ENCODE peak calls at places on chromosomes 1 and 21, in nine cellular contexts. V, S, L, Z, C, I, D, R and M are unnamed samples.

GRCh38 chr21:36460866-36461265 is 19.1 kb downstream of the CLDN14 start:
- DNase-seq in V (no peak), S (no peak), C (peak; percentile 78), Z (no peak), R (no peak), I (no peak), D (no peak), L (no peak), M (no peak)

GRCh38 chr1:11645670-11646265 is 8.5 kb downstream of the FBXO2 start:
- DNase-seq in V (peak; percentile 85), Z (peak; percentile 89), L (peak; percentile 88), I (peak; percentile 49), D (peak; percentile 69), R (peak; percentile 73), S (peak; percentile 84), C (peak; percentile 91), M (peak; percentile 75)

GRCh38 chr1:16076871-16077250 is 3.4 kb upstream of the FAM131C start:
- DNase-seq in L (no peak), Z (no peak), R (no peak), S (no peak), C (no peak), I (no peak), D (peak; percentile 38), V (no peak), M (no peak)

GRCh38 chr1:30822006-30822405 is 64.4 kb upstream of the LAPTM5 start:
- DNase-seq in D (no peak), L (no peak), R (no peak), V (no peak), I (no peak), C (no peak), S (no peak), Z (no peak), M (no peak)

GRCh38 chr1:77459881-77460280 is 178.1 kb downstream of the AK5 start:
- DNase-seq in D (no peak), I (no peak), Z (no peak), C (no peak), S (no peak), V (no peak), L (no peak), R (no peak), M (no peak)

GRCh38 chr1:67888707-67889106 is 55.4 kb upstream of the GNG12 start:
- DNase-seq in D (no peak), L (no peak), I (peak; percentile 14), S (no peak), V (no peak), Z (peak; percentile 9), R (no peak), C (no peak), M (no peak)

GRCh38 chr1:91647061-91647460 is 146.4 kb downstream of the CDC7 start:
- DNase-seq in S (no peak), V (no peak), L (no peak), R (no peak), Z (no peak), C (no peak), I (no peak), D (no peak), M (no peak)

GRCh38 chr1:78491311-78492071 is 717 bp downstream of the PTGFR start:
- DNase-seq in C (peak; percentile 70), R (peak; percentile 70), V (no peak), L (peak; percentile 63), D (peak; percentile 37), S (peak; percentile 20), I (peak; percentile 36), Z (peak; percentile 44), M (peak; percentile 36)

GRCh38 chr21:14881863-14882262 is 182.9 kb downstream of the NRIP1 start:
- DNase-seq in C (no peak), V (no peak), R (no peak), Z (no peak), S (no peak), D (no peak), I (no peak), L (no peak), M (no peak)

GRCh38 chr1:155125511-155125945 is 2.1 kb upstream of the EFNA1 start:
- DNase-seq in V (no peak), C (peak; percentile 79), L (no peak), R (no peak), S (no peak), Z (no peak), D (no peak), I (peak; percentile 93), M (no peak)

GRCh38 chr1:229058111-229058551 is 212.8 kb upstream of the RAB4A start:
- DNase-seq in I (peak; percentile 11), Z (no peak), C (no peak), S (no peak), D (no peak), V (peak; percentile 61), L (no peak), R (no peak), M (no peak)

GRCh38 chr1:9684806-9685205 is 33.3 kb downstream of the PIK3CD start:
- DNase-seq in R (no peak), L (no peak), C (no peak), I (no peak), D (no peak), V (no peak), S (no peak), Z (no peak), M (no peak)

GRCh38 chr1:74280642-74281396 is 45.6 kb downstream of the TNNI3K start:
- DNase-seq in V (no peak), Z (no peak), D (no peak), S (no peak), I (no peak), L (no peak), C (no peak), R (no peak), M (peak; percentile 13)

GRCh38 chr1:64163972-64164371 is 39.5 kb upstream of the UBE2U start:
- DNase-seq in C (no peak), R (no peak), L (no peak), D (peak; percentile 71), Z (no peak), I (peak; percentile 26), V (no peak), S (no peak), M (no peak)

GRCh38 chr1:109620396-109620817 is 770 bp downstream of the AMPD2 start:
- DNase-seq in R (no peak), V (no peak), I (peak; percentile 40), Z (peak; percentile 46), S (peak; percentile 67), L (peak; percentile 64), C (peak; percentile 75), D (peak; percentile 55), M (no peak)

GRCh38 chr1:3173113-3173745 is 104.2 kb downstream of the PRDM16 start:
- DNase-seq in L (no peak), Z (no peak), R (no peak), S (no peak), V (no peak), D (no peak), C (no peak), I (no peak), M (no peak)
- H3K4me1 ChIP-seq in L (peaks cover 60% of the 10 kb centered on the region), Z (peaks cover 72% of the 10 kb centered on the region), R (peaks cover 39% of the 10 kb centered on the region), S (peaks cover 9% of the 10 kb centered on the region), V (peaks cover 48% of the 10 kb centered on the region), D (peaks cover 2% of the 10 kb centered on the region), C (peaks cover 47% of the 10 kb centered on the region), I (no peaks in the 10 kb centered on the region), M (peaks cover 43% of the 10 kb centered on the region)

DNA sequence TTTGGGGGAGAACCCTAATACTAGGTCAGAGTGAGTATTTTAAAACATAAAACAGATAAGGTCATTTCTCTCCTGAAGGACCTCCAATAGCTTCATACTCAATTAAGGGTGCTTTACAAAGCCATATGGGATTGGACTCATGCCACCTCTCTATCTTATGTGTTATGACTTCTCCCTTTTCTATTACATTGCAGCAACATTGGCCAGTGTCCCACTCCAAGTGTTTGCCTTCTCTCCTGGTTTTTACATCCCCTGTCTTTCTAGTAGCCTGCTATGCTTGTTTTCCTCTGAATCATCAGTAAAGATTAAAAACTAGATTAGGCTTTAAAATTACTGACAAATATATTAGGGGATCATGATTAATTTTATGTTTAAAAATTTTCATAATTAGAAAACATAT is 66.6 kb downstream of the SCMH1 start:
- DNase-seq in L (no peak), C (no peak), D (no peak), R (no peak), I (peak; percentile 32), Z (no peak), S (no peak), V (no peak), M (no peak)
- H3K27ac ChIP-seq in L (no peak overlapping the region), C (no peak overlapping the region), D (no peak overlapping the region), R (no peak overlapping the region), I (no peak overlapping the region), Z (no peak overlapping the region), S (no peak overlapping the region), V (no peak overlapping the region), M (no peak overlapping the region)

GRCh38 chr1:6271554-6271953 is 10.7 kb upstream of the GPR153 start:
- DNase-seq in C (no peak), Z (no peak), L (no peak), D (no peak), S (peak; percentile 66), I (no peak), V (no peak), R (no peak), M (no peak)

GRCh38 chr1:6274102-6274501 is 13.2 kb upstream of the GPR153 start:
- DNase-seq in D (no peak), R (no peak), Z (no peak), I (no peak), V (no peak), C (no peak), L (no peak), S (no peak), M (no peak)

GRCh38 chr1:6273380-6273891 is 12.5 kb upstream of the GPR153 start:
- DNase-seq in S (no peak), D (peak; percentile 66), I (peak; percentile 82), V (no peak), R (no peak), L (peak; percentile 32), C (peak; percentile 92), Z (no peak), M (no peak)

GRCh38 chr1:6271001-6271400 is 10.1 kb upstream of the GPR153 start:
- DNase-seq in Z (no peak), D (no peak), S (no peak), C (no peak), L (no peak), R (no peak), V (no peak), I (no peak), M (no peak)

DNA sequence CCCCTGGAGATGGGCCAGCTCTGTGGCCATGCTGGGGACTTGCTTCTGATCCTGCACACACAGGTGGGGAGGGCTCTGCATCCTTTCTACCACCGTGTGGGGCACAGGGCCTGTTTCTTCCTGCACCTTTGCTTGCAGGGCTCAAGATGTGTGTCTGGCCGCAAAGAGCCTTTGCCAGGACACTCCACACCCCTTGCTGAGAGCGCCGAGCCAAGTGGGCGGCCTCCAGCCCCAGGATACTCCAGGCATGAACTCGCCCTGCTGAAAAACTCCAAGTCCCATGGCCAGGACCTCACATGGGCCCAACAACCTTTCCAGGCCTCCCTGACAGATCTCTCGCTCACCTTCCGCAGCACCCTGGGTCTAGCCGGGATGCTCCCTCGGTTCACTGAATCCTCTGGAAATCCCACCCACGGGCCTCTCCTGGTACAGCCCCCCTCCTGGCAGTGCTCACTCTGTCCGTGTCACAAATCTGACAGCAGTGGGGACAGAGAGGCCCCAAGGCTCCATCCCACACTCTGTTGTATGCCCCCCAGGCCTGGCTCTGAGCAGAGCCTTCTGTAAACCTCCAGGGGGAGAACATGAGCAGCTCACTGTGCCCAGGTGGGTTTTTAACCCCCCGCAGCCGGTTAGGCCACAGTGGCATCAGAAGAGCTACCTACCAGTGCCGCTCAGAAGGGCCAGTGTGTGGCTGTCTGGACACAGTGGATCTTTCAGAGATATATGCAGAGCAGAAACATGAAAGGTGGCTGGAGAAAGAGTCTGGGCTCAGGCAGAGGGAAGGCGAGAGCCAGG is 11.8 kb upstream of the GPR153 start:
- DNase-seq in D (no peak), L (no peak), Z (no peak), S (no peak), R (no peak), V (no peak), I (no peak), C (no peak), M (no peak)
- TF ChIP-seq CTCF in D (no peak), L (no peak), Z (no peak), S (no peak), R (no peak), V (no peak), I (no peak), C (no peak), M (no peak)

GRCh38 chr1:156807627-156808026 is 9.0 kb downstream of the SH2D2A start:
- DNase-seq in L (no peak), D (no peak), R (no peak), C (no peak), I (no peak), Z (no peak), V (no peak), S (no peak), M (no peak)
- H3K4me1 ChIP-seq in L (no peaks in the 10 kb centered on the region), D (peaks cover 2% of the 10 kb centered on the region), R (peaks cover 21% of the 10 kb centered on the region), C (no peaks in the 10 kb centered on the region), I (no peaks in the 10 kb centered on the region), Z (no peaks in the 10 kb centered on the region), V (peaks cover 27% of the 10 kb centered on the region), S (no peaks in the 10 kb centered on the region), M (no peaks in the 10 kb centered on the region)